ENCODE peak calls at places on chromosomes 1 and 21, in eight cellular contexts. N, T, P, S, C, Q, D and B are unnamed samples.
A peak's percentile ranks its signal among the peaks of the same experiment; 100 is the strongest.

GRCh38 chr1:197619008-197619640 is 156.2 kb downstream of the DENND1B start:
- DNase-seq in N (no peak), C (no peak), D (no peak), S (no peak), Q (no peak), P (no peak), T (no peak), B (no peak)

GRCh38 chr1:119101563-119101962 is 38.9 kb downstream of the WARS2 start:
- DNase-seq in D (peak; percentile 64), T (no peak), N (no peak), Q (no peak), C (no peak), P (no peak), S (no peak), B (no peak)

GRCh38 chr21:44255519-44255981 is 6.1 kb downstream of the DNMT3L start:
- DNase-seq in Q (no peak), S (peak; percentile 58), D (peak; percentile 48), P (no peak), C (no peak), N (no peak), T (peak; percentile 10), B (no peak)

GRCh38 chr1:52613611-52614373 is 11.6 kb downstream of the GPX7 start:
- DNase-seq in T (peak; percentile 86), P (no peak), Q (no peak), N (no peak), D (no peak), S (no peak), C (no peak), B (no peak)

GRCh38 chr21:36320421-36321324 is 676 bp downstream of the MORC3 start:
- DNase-seq in C (peak; percentile 81), Q (peak; percentile 64), P (peak; percentile 93), D (peak; percentile 82), N (no peak), T (peak; percentile 79), S (peak; percentile 84), B (peak; percentile 71)

GRCh38 chr1:99469641-99470040 is 176.3 kb upstream of the PALMD start:
- DNase-seq in P (no peak), C (no peak), Q (no peak), S (no peak), N (no peak), T (no peak), D (no peak), B (no peak)

GRCh38 chr1:53089478-53090226 is 27.6 kb downstream of the PODN start:
- DNase-seq in C (no peak), Q (peak; percentile 34), P (no peak), N (no peak), T (no peak), S (no peak), D (no peak), B (peak; percentile 54)

GRCh38 chr1:16979475-16980327 is 719 bp downstream of the MFAP2 start:
- DNase-seq in D (peak; percentile 82), S (no peak), C (peak; percentile 87), P (no peak), Q (no peak), N (no peak), T (no peak), B (no peak)

GRCh38 chr1:111989531-111990025 is at the start of gene KCND3:
- DNase-seq in C (peak; percentile 81), T (no peak), N (no peak), S (no peak), P (no peak), D (no peak), Q (peak; percentile 49), B (peak; percentile 28)

GRCh38 chr1:171484760-171485374 is 463 bp upstream of the PRRC2C start:
- DNase-seq in D (no peak), S (no peak), T (no peak), Q (no peak), P (no peak), C (peak; percentile 12), N (no peak), B (no peak)

DNA sequence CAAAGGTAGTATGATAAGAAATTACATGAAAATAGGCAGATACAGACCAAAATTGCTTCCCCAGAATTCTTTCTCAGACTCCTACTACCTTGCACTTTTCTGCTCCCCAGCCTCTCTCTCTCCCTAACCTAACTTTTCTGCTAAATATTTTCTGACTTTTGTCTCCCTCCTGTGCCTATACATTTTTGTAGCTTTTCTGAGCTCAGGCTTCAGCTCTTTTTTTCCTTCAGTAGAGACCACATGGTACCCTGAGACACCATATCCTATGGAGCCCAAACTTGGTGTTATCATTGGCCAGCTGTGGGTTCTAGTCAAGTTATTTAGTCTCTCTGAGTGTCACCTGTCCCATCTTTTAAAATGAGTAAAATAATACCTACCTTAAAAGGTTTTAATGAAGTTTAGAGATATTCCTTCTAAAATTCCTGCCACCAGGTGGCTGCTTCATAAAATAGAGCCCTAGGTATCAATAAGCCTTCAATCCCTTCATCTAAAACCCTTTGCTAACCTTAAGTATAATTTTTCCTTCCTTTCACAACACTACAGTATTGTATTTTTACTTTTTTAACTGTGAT is 237.7 kb upstream of the DUSP10 start:
- DNase-seq in C (no peak), Q (no peak), N (no peak), T (no peak), S (no peak), D (no peak), P (no peak), B (no peak)
- TF ChIP-seq CTCF in C (peak; percentile 55), Q (peak; percentile 10), N (no peak), T (no peak), S (no peak), D (no peak), P (peak; percentile 9), B (no peak)

GRCh38 chr1:62370594-62370993 is 51.4 kb upstream of the KANK4 start:
- DNase-seq in S (no peak), P (no peak), D (no peak), C (no peak), T (no peak), Q (peak; percentile 36), N (no peak), B (no peak)

GRCh38 chr1:62367005-62367547 is 47.8 kb upstream of the KANK4 start:
- DNase-seq in P (no peak), D (no peak), T (no peak), Q (no peak), C (no peak), S (no peak), N (no peak), B (no peak)

GRCh38 chr1:62368989-62369388 is 49.8 kb upstream of the KANK4 start:
- DNase-seq in Q (no peak), P (no peak), C (peak; percentile 35), S (no peak), N (no peak), T (no peak), D (no peak), B (no peak)

GRCh38 chr1:62373221-62373620 is 54.0 kb upstream of the KANK4 start:
- DNase-seq in N (no peak), C (no peak), Q (no peak), P (no peak), D (no peak), T (no peak), S (no peak), B (no peak)

GRCh38 chr1:62371375-62371774 is 52.1 kb upstream of the KANK4 start:
- DNase-seq in Q (no peak), D (no peak), T (no peak), N (no peak), P (no peak), C (no peak), S (no peak), B (no peak)
- TF ChIP-seq EP300 in Q (no peak), D (no peak), T (no peak), N (no peak), P (no peak), C (no peak), S (no peak), B (no peak)

GRCh38 chr1:1945782-1946393 is 26.8 kb upstream of the TMEM52 start:
- DNase-seq in Q (no peak), P (no peak), S (no peak), C (no peak), N (no peak), D (no peak), T (no peak), B (no peak)
- TF ChIP-seq POLR2AphosphoS5 in Q (no peak), P (no peak), S (no peak), C (no peak), N (no peak), D (no peak), T (no peak), B (no peak)

GRCh38 chr21:15257646-15258045 is 192.8 kb upstream of the NRIP1 start:
- DNase-seq in C (no peak), S (no peak), D (no peak), T (no peak), Q (no peak), P (no peak), N (no peak), B (no peak)

GRCh38 chr21:15264084-15264483 is 199.3 kb upstream of the NRIP1 start:
- DNase-seq in Q (no peak), C (no peak), D (no peak), P (no peak), S (no peak), N (no peak), T (no peak), B (no peak)

GRCh38 chr21:15255359-15256157 is 190.8 kb upstream of the NRIP1 start:
- DNase-seq in D (no peak), Q (no peak), C (no peak), T (no peak), S (no peak), P (no peak), N (no peak), B (no peak)

DNA sequence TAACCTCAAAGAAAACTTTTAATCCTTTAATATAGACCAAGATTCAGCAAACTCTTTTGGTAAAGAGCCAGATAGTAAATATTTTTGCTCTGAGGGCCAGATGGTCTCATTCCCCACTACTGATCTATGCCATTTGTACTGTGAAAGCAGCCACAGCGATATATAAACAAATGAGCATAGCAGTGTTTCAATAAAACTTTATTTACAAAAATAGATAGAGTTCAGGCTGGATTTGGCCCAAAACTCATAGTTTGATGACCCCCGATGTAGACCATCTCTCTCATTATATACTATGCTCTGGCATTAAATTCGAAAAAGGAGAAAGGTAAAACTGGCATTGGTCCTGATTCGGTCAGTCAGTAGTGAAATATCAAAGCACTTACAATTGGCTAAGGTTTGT is 195.8 kb upstream of the NRIP1 start:
- DNase-seq in T (no peak), N (no peak), Q (no peak), C (no peak), P (no peak), D (no peak), S (no peak), B (no peak)
- TF ChIP-seq CTCF in T (no peak), N (no peak), Q (no peak), C (no peak), P (no peak), D (no peak), S (no peak), B (no peak)

DNA sequence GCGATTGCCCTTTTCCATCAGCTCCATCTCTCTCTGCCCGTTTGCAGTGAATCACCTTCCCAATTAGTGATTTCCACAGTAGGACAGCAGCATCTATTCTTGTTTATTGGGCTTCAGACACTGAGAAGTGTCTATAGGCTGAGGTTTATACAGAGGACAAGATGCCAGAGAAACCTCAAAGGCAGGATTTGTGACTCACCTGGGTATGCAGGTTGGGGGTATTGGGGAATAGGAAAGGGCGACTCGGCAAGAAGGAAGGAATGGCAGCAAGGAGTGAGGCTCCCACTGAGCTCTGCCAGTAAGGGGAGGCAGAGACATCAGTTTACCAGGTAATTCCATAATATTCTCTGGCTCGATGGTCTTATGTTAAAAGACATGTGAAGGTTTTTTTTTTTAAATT is 25.3 kb upstream of the ABCA4 start:
- DNase-seq in T (no peak), C (no peak), D (no peak), Q (no peak), S (no peak), N (no peak), P (no peak), B (no peak)
- TF ChIP-seq EP300 in T (no peak), C (no peak), D (no peak), Q (no peak), S (no peak), N (no peak), P (no peak), B (no peak)